ENCODE peak calls at places on chromosomes 7 and 10, in six cellular contexts. J is CD4-positive, CD25-positive, alpha-beta regulatory T cell; M is CD8-positive, alpha-beta memory T cell; R is brain microvascular endothelial cell; I is tibial artery; Z is adipocyte. T is an unnamed sample. For H3K36me3, the result is how much of the 10 kb centered on the place peaks cover.

GRCh38 chr10:50358925-50359687 is 107.8 kb upstream of the ASAH2 start:
- DNase-seq in J (no peak), M (no peak), R (no peak), I (no peak), Z (no peak), T (no peak)

GRCh38 chr7:3897430-3898385 is 596.7 kb downstream of the SDK1 start:
- DNase-seq in J (peak), M (peak), R (peak), I (no peak), Z (peak), T (peak)

GRCh38 chr7:155305251-155305904 is 7.7 kb downstream of the INSIG1 start:
- DNase-seq in J (no peak), M (no peak), R (no peak), I (no peak), Z (no peak), T (no peak)

GRCh38 chr7:45000096-45001032 is at the start of gene CCM2:
- DNase-seq in J (peak), M (no peak), R (no peak), I (peak), Z (peak), T (peak)

GRCh38 chr10:88651131-88651541 is 13.1 kb upstream of the LIPF start:
- DNase-seq in J (no peak), M (no peak), R (peak), I (no peak), Z (peak), T (peak)

GRCh38 chr7:18494821-18495408 is 634 bp upstream of the HDAC9 start:
- DNase-seq in J (no peak), M (no peak), R (peak), I (no peak), Z (peak), T (peak)

GRCh38 chr7:139714163-139714901 is 63.5 kb downstream of the HIPK2 start:
- DNase-seq in J (no peak), M (no peak), R (no peak), I (peak), Z (no peak), T (no peak)

GRCh38 chr7:31664890-31665289 is 22.1 kb upstream of the PPP1R17 start:
- DNase-seq in J (no peak), M (no peak), R (no peak), I (no peak), Z (no peak), T (no peak)

GRCh38 chr10:79358811-79359210 is 11.5 kb downstream of the PPIF start:
- DNase-seq in J (no peak), M (no peak), R (no peak), I (no peak), Z (no peak), T (no peak)

GRCh38 chr10:3778708-3779108 is 6.3 kb downstream of the KLF6 start:
- DNase-seq in J (no peak), M (no peak), R (no peak), I (no peak), Z (no peak), T (peak)

GRCh38 chr7:107007892-107008287 is 36.6 kb upstream of the PRKAR2B start:
- DNase-seq in J (no peak), M (no peak), R (no peak), I (no peak), Z (no peak), T (no peak)

GRCh38 chr10:96478317-96478716 is 35.4 kb downstream of the TLL2 start:
- DNase-seq in J (no peak), M (no peak), R (no peak), I (no peak), Z (no peak), T (no peak)

GRCh38 chr7:124179641-124180040 is 146.8 kb upstream of the TMEM229A start:
- DNase-seq in J (no peak), M (no peak), R (no peak), I (no peak), Z (no peak), T (no peak)

GRCh38 chr7:124651136-124651535 is 114.5 kb downstream of the GPR37 start:
- DNase-seq in J (no peak), M (no peak), R (no peak), I (no peak), Z (no peak), T (no peak)

GRCh38 chr10:115417585-115418265 is 324.6 kb downstream of the ATRNL1 start:
- DNase-seq in J (no peak), M (no peak), R (peak), I (no peak), Z (peak), T (peak)

GRCh38 chr10:16545126-16545736 is 23.6 kb upstream of the C1QL3 start:
- DNase-seq in J (peak), M (no peak), R (peak), I (no peak), Z (peak), T (peak)

GRCh38 chr10:56585447-56586171 is 224.6 kb upstream of the ZWINT start:
- DNase-seq in J (no peak), M (no peak), R (no peak), I (no peak), Z (no peak), T (no peak)

GRCh38 chr7:24883632-24884013 is 96.4 kb downstream of the OSBPL3 start:
- DNase-seq in J (no peak), M (no peak), R (no peak), I (no peak), Z (no peak), T (no peak)

GRCh38 chr10:13328588-13328987 is 19.5 kb downstream of the SEPHS1 start:
- DNase-seq in J (no peak), M (no peak), R (no peak), I (no peak), Z (no peak), T (no peak)

GRCh38 chr10:74297389-74298080 is 146.5 kb downstream of the ADK start:
- DNase-seq in J (no peak), M (no peak), R (no peak), I (no peak), Z (peak), T (no peak)

GRCh38 chr10:69220041-69220451 is at the start of gene HKDC1:
- DNase-seq in J (no peak), M (no peak), R (no peak), I (no peak), Z (no peak), T (no peak)

GRCh38 chr7:131147604-131148003 is 180.1 kb upstream of the MKLN1 start:
- DNase-seq in J (no peak), M (no peak), R (no peak), I (no peak), Z (no peak), T (no peak)

GRCh38 chr10:35089641-35090161 is 440 bp downstream of the CUL2 start:
- DNase-seq in J (peak), M (peak), R (no peak), I (peak), Z (peak), T (peak)

GRCh38 chr10:5665380-5666323 is 743 bp downstream of the ASB13 start:
- DNase-seq in J (no peak), M (no peak), R (no peak), I (no peak), Z (peak), T (no peak)

GRCh38 chr7:75732764-75733630 is 5.7 kb downstream of the HIP1 start:
- DNase-seq in J (no peak), M (no peak), R (peak), I (peak), Z (peak), T (peak)

GRCh38 chr10:114548662-114549061 is 109.4 kb downstream of the ABLIM1 start:
- DNase-seq in J (no peak), M (no peak), R (peak), I (no peak), Z (peak), T (peak)

GRCh38 chr10:4280481-4281206 is 495.6 kb upstream of the KLF6 start:
- DNase-seq in J (no peak), M (no peak), R (no peak), I (no peak), Z (peak), T (peak)

GRCh38 chr7:105782391-105783063 is 93.9 kb downstream of the ATXN7L1 start:
- DNase-seq in J (no peak), M (no peak), R (peak), I (no peak), Z (peak), T (peak)

GRCh38 chr10:119852277-119852676 is 20.4 kb downstream of the MCMBP start:
- DNase-seq in J (no peak), M (no peak), R (no peak), I (no peak), Z (no peak), T (no peak)

GRCh38 chr10:119849031-119849789 is 23.4 kb downstream of the MCMBP start:
- DNase-seq in J (no peak), M (no peak), R (peak), I (no peak), Z (peak), T (peak)

GRCh38 chr10:119853584-119853983 is 19.1 kb downstream of the MCMBP start:
- DNase-seq in J (no peak), M (no peak), R (no peak), I (no peak), Z (no peak), T (no peak)

GRCh38 chr10:119849944-119850343 is 22.7 kb downstream of the MCMBP start:
- DNase-seq in J (no peak), M (no peak), R (no peak), I (no peak), Z (peak), T (no peak)

GRCh38 chr10:119852822-119853221 is 19.8 kb downstream of the MCMBP start:
- DNase-seq in J (no peak), M (no peak), R (no peak), I (no peak), Z (no peak), T (no peak)
- H3K36me3 ChIP-seq in J (half or more), M (under half), R (under half), I (half or more), Z (half or more), T (under half)

GRCh38 chr7:100817097-100817496 is 10.2 kb downstream of the EPHB4 start:
- DNase-seq in J (no peak), M (no peak), R (no peak), I (no peak), Z (no peak), T (no peak)
- H3K36me3 ChIP-seq in J (under half), M (under half), R (half or more), I (half or more), Z (under half), T (under half)

DNA sequence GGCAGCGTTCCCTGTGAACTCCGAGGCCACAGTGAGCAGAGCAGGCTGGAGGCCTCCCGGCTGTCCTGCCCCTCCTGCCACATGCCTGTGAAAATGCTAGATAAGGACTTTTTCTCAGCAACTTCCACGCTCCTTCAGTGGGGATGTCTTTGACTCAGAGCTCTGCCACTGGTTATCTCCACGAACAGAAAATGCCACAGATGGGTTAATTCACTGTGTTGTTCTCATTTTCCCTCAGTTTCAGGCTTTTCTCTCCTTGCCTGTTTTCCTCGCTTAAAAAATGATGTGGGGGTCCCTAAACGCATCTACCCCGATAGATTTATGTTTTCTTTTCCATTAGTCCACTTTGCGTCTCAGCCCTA is 51.3 kb downstream of the IKZF1 start:
- DNase-seq in J (no peak), M (no peak), R (no peak), I (no peak), Z (no peak), T (no peak)
- H3K36me3 ChIP-seq in J (half or more), M (under half), R (under half), I (under half), Z (under half), T (under half)

DNA sequence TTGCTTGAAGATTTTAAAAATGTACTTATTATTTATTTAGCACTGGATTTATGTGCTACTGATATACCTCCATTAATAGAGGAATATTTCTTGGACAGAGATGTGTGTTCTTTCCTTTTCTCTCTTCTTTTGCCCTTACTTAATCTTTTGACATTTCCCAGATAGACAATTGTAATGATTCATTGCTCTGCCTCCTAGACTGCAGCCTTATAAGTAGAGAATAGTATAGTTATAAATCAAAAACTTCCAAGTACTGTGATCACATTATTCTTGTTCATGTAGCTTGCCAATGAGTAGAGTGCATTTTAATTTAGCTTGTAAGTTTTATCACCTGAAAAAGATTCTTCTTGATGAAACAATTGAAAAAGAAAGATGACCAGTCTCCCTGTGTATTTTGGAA is 47.6 kb downstream of the CASD1 start:
- DNase-seq in J (no peak), M (no peak), R (no peak), I (no peak), Z (no peak), T (no peak)
- H3K36me3 ChIP-seq in J (under half), M (under half), R (under half), I (under half), Z (under half), T (under half)

DNA sequence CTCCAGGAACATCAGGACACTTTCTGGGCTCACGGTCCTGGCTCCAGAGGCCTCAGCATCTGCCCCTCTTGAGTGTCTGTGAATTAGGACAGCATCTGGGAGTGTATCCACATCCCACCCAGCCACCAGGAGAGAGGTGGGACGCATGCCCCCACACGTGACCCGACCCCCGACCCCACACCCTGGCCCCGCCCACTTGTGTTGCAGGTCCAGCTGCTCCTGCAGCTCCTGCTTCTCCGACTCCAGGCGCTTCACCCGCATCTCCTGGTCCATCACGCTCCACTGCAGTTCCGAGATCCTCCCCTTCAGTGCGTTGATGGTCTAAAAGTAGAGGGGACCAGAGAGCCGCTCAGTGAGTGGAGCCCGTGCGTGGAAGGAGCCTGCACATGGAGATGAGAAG is 13.6 kb downstream of the MAD1L1 start:
- DNase-seq in J (no peak), M (no peak), R (no peak), I (no peak), Z (no peak), T (no peak)
- H3K36me3 ChIP-seq in J (under half), M (under half), R (under half), I (half or more), Z (half or more), T (under half)

DNA sequence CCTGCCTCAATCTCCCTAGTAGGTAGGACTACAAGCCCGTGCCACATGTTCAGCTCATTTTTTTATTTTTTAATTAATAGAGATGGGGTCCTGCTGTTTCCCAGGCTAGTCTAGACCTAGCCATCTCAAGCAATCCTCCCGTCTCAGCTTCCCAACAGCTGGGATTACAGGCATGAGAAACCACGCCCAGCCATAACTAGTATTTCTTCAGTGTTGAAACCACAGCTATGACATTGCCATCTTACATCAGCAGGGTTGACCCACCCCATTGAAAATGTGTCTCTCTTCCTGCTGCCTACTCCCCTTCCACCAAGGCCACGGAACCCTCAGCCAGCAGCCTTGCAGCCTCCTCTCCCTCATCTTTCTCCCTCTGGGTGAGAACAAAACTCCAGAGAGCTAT is 62.1 kb upstream of the ZNF746 start:
- DNase-seq in J (no peak), M (no peak), R (peak), I (no peak), Z (peak), T (peak)
- H3K36me3 ChIP-seq in J (under half), M (under half), R (under half), I (under half), Z (under half), T (under half)

T was measured in fibroblast of lung.